ENCODE peak calls at places on chromosomes 6 and 20, in eight cellular contexts. X is H7; I is naive thymus-derived CD8-positive, alpha-beta T cell; M is T-cell; A is effector memory CD4-positive, alpha-beta T cell; Y is mucosa of gallbladder; V is sigmoid colon; E is dorsolateral prefrontal cortex. P is an unnamed sample.

GRCh38 chr6:140082867-140083297 is 708.4 kb upstream of the CITED2 start:
- DNase-seq in X (no peak), I (no peak), M (no peak), A (no peak), Y (no peak), V (no peak), E (no peak), P (no peak)

GRCh38 chr6:4743026-4743425 is 33.2 kb upstream of the CDYL start:
- DNase-seq in X (no peak), I (no peak), M (no peak), A (no peak), Y (no peak), V (no peak), E (no peak), P (no peak)

GRCh38 chr20:62370115-62370806 is 3.1 kb upstream of the LAMA5 start:
- DNase-seq in X (no peak), I (no peak), M (no peak), A (no peak), Y (no peak), V (no peak), E (no peak), P (no peak)

GRCh38 chr6:6930223-6930880 is 177.4 kb upstream of the RREB1 start:
- DNase-seq in X (no peak), I (no peak), M (no peak), A (no peak), Y (no peak), V (no peak), E (no peak), P (no peak)

GRCh38 chr6:159720708-159721107 is 6.6 kb upstream of the WTAP start:
- DNase-seq in X (peak), I (no peak), M (peak), A (no peak), Y (peak), V (no peak), E (no peak), P (no peak)

GRCh38 chr20:31951530-31952453 is at the start of gene PDRG1:
- DNase-seq in X (peak), I (peak), M (peak), A (peak), Y (peak), V (peak), E (peak), P (peak)

GRCh38 chr20:40687384-40688128 is 1.5 kb downstream of the MAFB start:
- DNase-seq in X (peak), I (no peak), M (no peak), A (no peak), Y (peak), V (no peak), E (no peak), P (no peak)

GRCh38 chr6:112882381-112882780 is 535.3 kb downstream of the RFPL4B start:
- DNase-seq in X (no peak), I (no peak), M (no peak), A (no peak), Y (no peak), V (no peak), E (no peak), P (no peak)

GRCh38 chr6:66396549-66396948 is 689.5 kb upstream of the EYS start:
- DNase-seq in X (no peak), I (no peak), M (no peak), A (no peak), Y (no peak), V (no peak), E (no peak), P (no peak)

GRCh38 chr20:37346526-37347346 is 796 bp downstream of the SRC start:
- DNase-seq in X (peak), I (no peak), M (no peak), A (no peak), Y (no peak), V (peak), E (no peak), P (no peak)

GRCh38 chr6:111725446-111726112 is 119.9 kb upstream of the TRAF3IP2 start:
- DNase-seq in X (no peak), I (no peak), M (no peak), A (no peak), Y (peak), V (no peak), E (no peak), P (no peak)

GRCh38 chr6:31004285-31004684 is 6.0 kb upstream of the MUC22 start:
- DNase-seq in X (no peak), I (no peak), M (no peak), A (no peak), Y (no peak), V (no peak), E (no peak), P (no peak)

GRCh38 chr6:43609402-43609801 is 19.7 kb downstream of the GTPBP2 start:
- DNase-seq in X (no peak), I (no peak), M (no peak), A (no peak), Y (no peak), V (no peak), E (no peak), P (no peak)

GRCh38 chr6:3226422-3227362 is 761 bp downstream of the TUBB2B start:
- DNase-seq in X (peak), I (peak), M (no peak), A (no peak), Y (no peak), V (no peak), E (peak), P (peak)

GRCh38 chr6:111761783-111762312 is 111.4 kb downstream of the FYN start:
- DNase-seq in X (no peak), I (no peak), M (no peak), A (no peak), Y (no peak), V (no peak), E (no peak), P (no peak)

GRCh38 chr6:27684264-27685211 is 211.6 kb upstream of the ZNF184 start:
- DNase-seq in X (peak), I (peak), M (peak), A (peak), Y (no peak), V (no peak), E (no peak), P (no peak)

GRCh38 chr6:88586371-88587157 is 376.9 kb downstream of the RNGTT start:
- DNase-seq in X (no peak), I (no peak), M (no peak), A (no peak), Y (no peak), V (peak), E (peak), P (no peak)

GRCh38 chr6:159754401-159754800 is 7.4 kb upstream of the ACAT2 start:
- DNase-seq in X (no peak), I (no peak), M (no peak), A (no peak), Y (no peak), V (no peak), E (no peak), P (no peak)

GRCh38 chr6:36130672-36131516 is 581 bp downstream of the MAPK13 start:
- DNase-seq in X (peak), I (peak), M (no peak), A (peak), Y (peak), V (peak), E (no peak), P (no peak)

GRCh38 chr6:159809149-159809548 is 9.1 kb downstream of the PNLDC1 start:
- DNase-seq in X (no peak), I (no peak), M (no peak), A (no peak), Y (no peak), V (no peak), E (no peak), P (no peak)